ENCODE peak calls at places on chromosomes 7 and 10, in eight cellular contexts. C, U, V, L, B, H, T and K are unnamed samples.
A peak's percentile ranks its signal among the peaks of the same experiment; 100 is the strongest.

GRCh38 chr7:47093835-47094234 is 488.1 kb downstream of the TNS3 start:
- DNase-seq in C (no peak), U (no peak), V (no peak), L (no peak), B (no peak), H (no peak), T (peak; percentile 27), K (no peak)

GRCh38 chr7:136389933-136390332 is 412.8 kb upstream of the MTPN start:
- DNase-seq in C (no peak), U (no peak), V (no peak), L (no peak), B (no peak), H (no peak), T (no peak), K (no peak)

GRCh38 chr7:76071316-76072242 is 23.7 kb downstream of the MDH2 start:
- DNase-seq in C (peak; percentile 12), U (no peak), V (no peak), L (no peak), B (no peak), H (no peak), T (no peak), K (no peak)

GRCh38 chr7:79050592-79050991 is 402.9 kb downstream of the MAGI2 start:
- DNase-seq in C (no peak), U (no peak), V (no peak), L (no peak), B (peak; percentile 50), H (peak; percentile 88), T (peak; percentile 64), K (no peak)

GRCh38 chr10:13681095-13681494 is 94.3 kb downstream of the PRPF18 start:
- DNase-seq in C (no peak), U (no peak), V (no peak), L (no peak), B (no peak), H (no peak), T (no peak), K (no peak)

GRCh38 chr7:53350241-53350640 is 314.8 kb downstream of the POM121L12 start:
- DNase-seq in C (peak; percentile 73), U (peak; percentile 1), V (no peak), L (no peak), B (no peak), H (peak; percentile 19), T (no peak), K (no peak)

GRCh38 chr10:123666318-123667291 is at the start of gene GPR26:
- DNase-seq in C (peak; percentile 74), U (no peak), V (no peak), L (no peak), B (no peak), H (no peak), T (no peak), K (peak; percentile 17)

GRCh38 chr7:1977059-1977875 is 255.5 kb downstream of the MAD1L1 start:
- DNase-seq in C (no peak), U (no peak), V (no peak), L (no peak), B (no peak), H (no peak), T (no peak), K (no peak)

GRCh38 chr10:4315529-4315928 is 510.5 kb upstream of the AKR1E2 start:
- DNase-seq in C (no peak), U (no peak), V (no peak), L (no peak), B (no peak), H (peak; percentile 44), T (peak; percentile 81), K (peak; percentile 47)

GRCh38 chr10:129465796-129466702 is 992 bp upstream of the MGMT start:
- DNase-seq in C (no peak), U (no peak), V (no peak), L (no peak), B (no peak), H (peak; percentile 3), T (no peak), K (no peak)

GRCh38 chr7:44223362-44224114 is 22.8 kb downstream of the YKT6 start:
- DNase-seq in C (no peak), U (no peak), V (no peak), L (no peak), B (no peak), H (no peak), T (no peak), K (no peak)

GRCh38 chr10:47285381-47286115 is 14.4 kb upstream of the GDF10 start:
- DNase-seq in C (no peak), U (no peak), V (no peak), L (no peak), B (no peak), H (no peak), T (no peak), K (no peak)

GRCh38 chr7:143391462-143392404 is 10.6 kb downstream of the ZYX start:
- DNase-seq in C (no peak), U (no peak), V (no peak), L (peak; percentile 80), B (no peak), H (no peak), T (peak; percentile 89), K (peak; percentile 82)

GRCh38 chr7:80781561-80781979 is 137.3 kb downstream of the SEMA3C start:
- DNase-seq in C (no peak), U (no peak), V (no peak), L (no peak), B (no peak), H (peak; percentile 65), T (peak; percentile 94), K (peak; percentile 64)